ENCODE peak calls at places on chromosome 15, in nine cellular contexts. E is left lung, K is SK-N-SH, A is fibroblast of lung, S is left ventricle myocardium inferior, Q is heart right ventricle, O is ovary, F is mesenchymal stem cell, C is GM23248. V is an unnamed sample. For H3K27me3 and H3K36me3, the result is how much of the 10 kb centered on the place peaks cover.

GRCh38 chr15:87986786-87987185 is 269.8 kb downstream of the NTRK3 start:
- DNase-seq in E (no peak), K (no peak), A (no peak), S (no peak), Q (no peak), O (no peak), F (no peak), C (no peak), V (no peak)

GRCh38 chr15:43281926-43282602 is 15.3 kb upstream of the TGM5 start:
- DNase-seq in E (no peak), K (no peak), A (no peak), S (no peak), Q (no peak), O (no peak), F (no peak), C (no peak), V (no peak)

GRCh38 chr15:40285151-40285898 is 2.5 kb upstream of the ANKRD63 start:
- DNase-seq in E (no peak), K (no peak), A (peak), S (no peak), Q (no peak), O (no peak), F (peak), C (peak), V (no peak)

GRCh38 chr15:94080416-94080815 is 150.9 kb upstream of the MCTP2 start:
- DNase-seq in E (no peak), K (no peak), A (peak), S (peak), Q (peak), O (no peak), F (no peak), C (peak), V (peak)

GRCh38 chr15:44532689-44533088 is 4.3 kb upstream of the EIF3J start:
- DNase-seq in E (no peak), K (no peak), A (no peak), S (no peak), Q (no peak), O (no peak), F (no peak), C (no peak), V (no peak)

GRCh38 chr15:95742836-95743235 is 587.7 kb upstream of the NR2F2 start:
- DNase-seq in E (no peak), K (no peak), A (peak), S (no peak), Q (no peak), O (peak), F (peak), C (peak), V (no peak)

GRCh38 chr15:97654677-97655076 is 305.8 kb upstream of the ARRDC4 start:
- DNase-seq in E (no peak), K (no peak), A (no peak), S (no peak), Q (no peak), O (no peak), F (no peak), C (no peak), V (no peak)

GRCh38 chr15:42060797-42061196 is 33.6 kb downstream of the PLA2G4D start:
- DNase-seq in E (no peak), K (no peak), A (no peak), S (no peak), Q (no peak), O (no peak), F (no peak), C (no peak), V (no peak)

GRCh38 chr15:61195116-61196002 is 33.7 kb downstream of the RORA start:
- DNase-seq in E (no peak), K (peak), A (peak), S (no peak), Q (no peak), O (no peak), F (peak), C (peak), V (no peak)

GRCh38 chr15:42608110-42608531 is 32.7 kb downstream of the STARD9 start:
- DNase-seq in E (peak), K (no peak), A (peak), S (no peak), Q (no peak), O (no peak), F (peak), C (no peak), V (no peak)

GRCh38 chr15:47614341-47614740 is 103.0 kb upstream of the SEMA6D start:
- DNase-seq in E (no peak), K (no peak), A (no peak), S (no peak), Q (no peak), O (no peak), F (no peak), C (no peak), V (no peak)

GRCh38 chr15:39756806-39757522 is 25.7 kb downstream of the FSIP1 start:
- DNase-seq in E (no peak), K (no peak), A (peak), S (no peak), Q (no peak), O (no peak), F (peak), C (peak), V (no peak)

GRCh38 chr15:27675571-27675970 is 423.5 kb downstream of the OCA2 start:
- DNase-seq in E (no peak), K (no peak), A (no peak), S (no peak), Q (no peak), O (no peak), F (no peak), C (no peak), V (no peak)

GRCh38 chr15:67941643-67942315 is 101.9 kb upstream of the RNU6-1 start:
- DNase-seq in E (no peak), K (no peak), A (peak), S (no peak), Q (no peak), O (no peak), F (no peak), C (peak), V (no peak)

GRCh38 chr15:42672444-42672843 is 64.5 kb downstream of the CDAN1 start:
- DNase-seq in E (no peak), K (no peak), A (no peak), S (no peak), Q (no peak), O (no peak), F (no peak), C (no peak), V (no peak)

GRCh38 chr15:76285241-76285825 is 25.9 kb downstream of the ETFA start:
- DNase-seq in E (no peak), K (peak), A (no peak), S (no peak), Q (no peak), O (no peak), F (peak), C (peak), V (no peak)

GRCh38 chr15:92538115-92538514 is 117.5 kb downstream of the FAM174B start:
- DNase-seq in E (no peak), K (peak), A (no peak), S (no peak), Q (no peak), O (no peak), F (no peak), C (no peak), V (no peak)

GRCh38 chr15:48413304-48413703 is 82.1 kb downstream of the DUT start:
- DNase-seq in E (no peak), K (no peak), A (peak), S (no peak), Q (no peak), O (no peak), F (peak), C (peak), V (no peak)

GRCh38 chr15:41840673-41841072 is 2.0 kb downstream of the PLA2G4B start:
- DNase-seq in E (no peak), K (no peak), A (no peak), S (no peak), Q (no peak), O (no peak), F (no peak), C (no peak), V (no peak)

GRCh38 chr15:38474155-38474757 is 20.3 kb downstream of the FAM98B start:
- DNase-seq in E (no peak), K (peak), A (peak), S (no peak), Q (no peak), O (no peak), F (peak), C (peak), V (peak)

GRCh38 chr15:31077181-31077580 is 24.3 kb downstream of the TRPM1 start:
- DNase-seq in E (no peak), K (no peak), A (no peak), S (no peak), Q (no peak), O (no peak), F (no peak), C (no peak), V (no peak)

GRCh38 chr15:73991726-73992593 is at the start of gene STOML1:
- DNase-seq in E (peak), K (peak), A (peak), S (peak), Q (peak), O (peak), F (peak), C (peak), V (no peak)

GRCh38 chr15:65089206-65089824 is 12.8 kb downstream of the KBTBD13 start:
- DNase-seq in E (no peak), K (no peak), A (no peak), S (peak), Q (peak), O (peak), F (no peak), C (no peak), V (no peak)

GRCh38 chr15:46918462-46919125 is 798.7 kb upstream of the SEMA6D start:
- DNase-seq in E (no peak), K (no peak), A (no peak), S (no peak), Q (no peak), O (no peak), F (no peak), C (no peak), V (no peak)

GRCh38 chr15:32130823-32131222 is 100.5 kb downstream of the CHRNA7 start:
- DNase-seq in E (no peak), K (no peak), A (no peak), S (no peak), Q (no peak), O (no peak), F (no peak), C (no peak), V (no peak)

GRCh38 chr15:82030191-82030590 is 15.6 kb downstream of the MEX3B start:
- DNase-seq in E (no peak), K (no peak), A (no peak), S (no peak), Q (no peak), O (no peak), F (no peak), C (no peak), V (no peak)

GRCh38 chr15:68411276-68411675 is 20.7 kb downstream of the ITGA11 start:
- DNase-seq in E (no peak), K (no peak), A (no peak), S (no peak), Q (no peak), O (no peak), F (no peak), C (no peak), V (no peak)

GRCh38 chr15:99618941-99619411 is 53.2 kb downstream of the MEF2A start:
- DNase-seq in E (no peak), K (no peak), A (peak), S (no peak), Q (no peak), O (no peak), F (peak), C (peak), V (no peak)

GRCh38 chr15:98853593-98854420 is 153.8 kb downstream of the PGPEP1L start:
- DNase-seq in E (peak), K (no peak), A (no peak), S (no peak), Q (no peak), O (no peak), F (no peak), C (peak), V (no peak)

GRCh38 chr15:84590406-84590805 is 10.4 kb upstream of the ZSCAN2 start:
- DNase-seq in E (no peak), K (no peak), A (peak), S (no peak), Q (no peak), O (no peak), F (no peak), C (no peak), V (no peak)

GRCh38 chr15:76903251-76903681 is 1.9 kb downstream of the SCAPER start:
- DNase-seq in E (no peak), K (peak), A (peak), S (no peak), Q (no peak), O (no peak), F (peak), C (peak), V (peak)

GRCh38 chr15:65369148-65369547 is 8.7 kb downstream of the IGDCC3 start:
- DNase-seq in E (no peak), K (no peak), A (no peak), S (no peak), Q (no peak), O (no peak), F (no peak), C (no peak), V (no peak)

GRCh38 chr15:69009353-69009752 is 5.1 kb upstream of the NOX5 start:
- DNase-seq in E (no peak), K (no peak), A (no peak), S (no peak), Q (no peak), O (no peak), F (no peak), C (no peak), V (no peak)

GRCh38 chr15:43702701-43703433 is 9.2 kb downstream of the CKMT1A start:
- DNase-seq in E (no peak), K (no peak), A (no peak), S (no peak), Q (no peak), O (no peak), F (no peak), C (no peak), V (no peak)

GRCh38 chr15:92438471-92438870 is 44.8 kb downstream of the ST8SIA2 start:
- DNase-seq in E (no peak), K (no peak), A (no peak), S (no peak), Q (no peak), O (no peak), F (no peak), C (no peak), V (no peak)

GRCh38 chr15:39889601-39890000 is 30.5 kb downstream of the GPR176 start:
- DNase-seq in E (no peak), K (no peak), A (no peak), S (no peak), Q (no peak), O (no peak), F (no peak), C (no peak), V (no peak)

GRCh38 chr15:67533873-67534272 is 8.6 kb upstream of the MAP2K5 start:
- DNase-seq in E (no peak), K (no peak), A (no peak), S (no peak), Q (no peak), O (no peak), F (no peak), C (no peak), V (no peak)

GRCh38 chr15:28097656-28098359 is 1.3 kb downstream of the OCA2 start:
- DNase-seq in E (no peak), K (no peak), A (no peak), S (no peak), Q (no peak), O (no peak), F (no peak), C (no peak), V (no peak)

GRCh38 chr15:66563126-66563525 is 2.7 kb downstream of the LCTL start:
- DNase-seq in E (no peak), K (no peak), A (peak), S (no peak), Q (no peak), O (no peak), F (peak), C (no peak), V (no peak)

DNA sequence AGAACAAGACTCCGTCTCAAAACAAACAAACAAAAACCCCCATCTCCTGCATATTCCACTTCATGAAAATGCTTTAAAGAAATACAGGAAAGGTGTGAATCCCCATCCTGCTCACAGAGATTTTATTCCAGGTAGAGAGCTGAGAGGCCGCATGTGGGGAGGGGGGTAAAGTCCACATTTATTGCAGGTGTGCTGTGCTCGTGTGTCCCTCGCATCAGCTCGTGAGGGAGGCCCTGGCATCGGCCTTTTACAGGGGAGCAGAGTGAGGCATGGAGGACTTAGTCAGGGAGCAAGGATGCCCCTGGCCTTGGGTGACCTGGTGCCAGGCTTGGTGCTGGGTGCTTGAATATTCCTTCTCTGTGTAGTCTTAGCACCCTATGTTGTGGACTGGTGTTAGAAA is 413.5 kb upstream of the C2CD4B start:
- DNase-seq in E (no peak), K (no peak), A (no peak), S (no peak), Q (no peak), O (no peak), F (no peak), C (no peak), V (no peak)
- H3K4me3 ChIP-seq in E (no peak), K (no peak), A (no peak), S (no peak), Q (no peak), O (no peak), F (no peak), C (no peak), V (no peak)

GRCh38 chr15:51093488-51093864 is 1.2 kb downstream of the TNFAIP8L3 start:
- DNase-seq in E (no peak), K (no peak), A (no peak), S (no peak), Q (no peak), O (no peak), F (no peak), C (no peak), V (no peak)

GRCh38 chr15:51090753-51091152 is 4.0 kb downstream of the TNFAIP8L3 start:
- DNase-seq in E (no peak), K (no peak), A (no peak), S (no peak), Q (no peak), O (no peak), F (no peak), C (no peak), V (no peak)

GRCh38 chr15:51094606-51095569 is at the start of gene TNFAIP8L3:
- DNase-seq in E (no peak), K (peak), A (peak), S (peak), Q (peak), O (peak), F (no peak), C (peak), V (no peak)

GRCh38 chr15:51093865-51094605 is 671 bp downstream of the TNFAIP8L3 start:
- DNase-seq in E (no peak), K (peak), A (no peak), S (peak), Q (peak), O (peak), F (no peak), C (peak), V (no peak)

DNA sequence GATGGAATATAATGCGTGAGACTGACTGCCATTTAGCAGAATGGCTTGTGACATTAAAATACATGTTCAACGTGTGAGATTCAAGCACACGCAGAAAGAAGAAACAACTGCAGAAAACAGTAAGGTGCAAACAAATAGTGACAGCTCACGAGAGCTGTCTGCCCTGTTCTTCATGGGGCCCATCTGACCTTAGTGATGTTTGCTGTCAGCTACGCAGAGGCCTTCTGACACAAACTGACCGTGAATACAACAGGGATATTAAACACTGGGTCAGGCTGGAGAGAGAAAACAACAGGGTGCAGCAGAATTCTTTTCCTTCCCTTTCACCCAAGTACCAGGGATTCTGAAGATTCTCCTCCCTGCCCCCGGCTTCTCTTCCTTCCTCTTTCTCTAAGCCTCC is 2.2 kb downstream of the TNFAIP8L3 start:
- DNase-seq in E (no peak), K (no peak), A (no peak), S (no peak), Q (no peak), O (no peak), F (no peak), C (no peak), V (no peak)
- H3K27me3 ChIP-seq in E (half or more), K (under half), A (under half), S (under half), Q (half or more), O (under half), F (half or more), C (under half), V (under half)

GRCh38 chr15:63727542-63727941 is 106.2 kb downstream of the HERC1 start:
- DNase-seq in E (no peak), K (no peak), A (no peak), S (no peak), Q (no peak), O (no peak), F (no peak), C (no peak), V (no peak)
- H3K36me3 ChIP-seq in E (under half), K (half or more), A (under half), S (half or more), Q (under half), O (under half), F (half or more), C (under half), V (under half)

DNA sequence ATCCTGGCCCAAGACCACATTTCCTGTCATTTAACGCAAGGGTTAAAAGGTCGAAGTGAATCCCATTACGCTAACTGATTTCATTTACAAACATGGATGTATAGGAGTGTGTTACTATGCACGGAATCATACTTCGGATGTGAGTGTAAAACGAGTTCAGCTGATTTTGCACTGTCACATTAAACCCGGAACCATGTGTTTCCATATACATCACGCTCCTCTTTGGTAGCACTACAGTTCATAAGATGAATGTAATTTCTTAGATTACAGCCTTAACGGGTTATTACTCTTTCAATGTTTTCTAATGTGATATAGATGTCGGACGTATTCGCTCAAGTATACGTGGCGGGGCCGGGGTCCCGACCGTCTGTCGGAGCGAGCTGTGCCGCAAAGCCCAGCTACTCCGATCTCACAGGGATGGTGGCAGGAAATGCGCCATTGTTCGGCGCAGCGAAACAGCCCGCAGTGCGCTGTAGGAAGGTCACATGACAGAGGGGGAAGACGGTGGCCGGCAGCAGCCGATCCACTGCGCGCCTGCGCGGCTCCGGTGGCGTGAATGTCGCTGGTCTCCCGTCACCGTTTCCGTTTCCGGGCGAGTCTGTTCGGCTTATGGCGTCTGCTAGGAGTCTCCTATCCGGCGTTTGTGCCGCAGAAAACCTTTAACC is 97.3 kb downstream of the NPAP1 start:
- DNase-seq in E (peak), K (peak), A (peak), S (peak), Q (peak), O (peak), F (peak), C (peak), V (peak)
- H3K4me3 ChIP-seq in E (peak), K (peak), A (peak), S (peak), Q (no peak), O (peak), F (peak), C (peak), V (peak)

DNA sequence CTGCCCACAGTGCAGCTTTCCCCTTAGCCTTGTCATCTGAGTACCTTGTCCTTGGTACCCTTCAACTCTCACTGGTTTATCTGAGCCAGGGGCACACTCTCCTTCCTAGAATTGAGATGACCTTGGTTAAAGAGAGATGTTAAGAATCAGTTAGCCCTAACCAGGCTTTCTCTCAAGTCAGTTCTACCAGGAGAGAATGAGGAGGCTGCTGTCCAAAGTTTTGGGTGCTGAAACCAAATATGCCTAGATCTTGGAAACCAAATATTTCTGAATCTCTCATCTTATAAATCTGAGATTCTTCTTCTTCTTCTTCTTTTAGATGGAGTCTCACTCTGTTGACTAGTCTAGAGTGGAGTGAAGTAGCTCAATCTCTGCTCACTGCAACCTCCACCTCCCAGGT is 12.0 kb upstream of the CTXND1 start:
- DNase-seq in E (no peak), K (no peak), A (peak), S (no peak), Q (no peak), O (no peak), F (peak), C (peak), V (no peak)
- H3K27me3 ChIP-seq in E (under half), K (under half), A (under half), S (half or more), Q (under half), O (under half), F (under half), C (under half), V (under half)

GRCh38 chr15:71892335-71892734 is 82.0 kb downstream of the NR2E3 start:
- DNase-seq in E (no peak), K (no peak), A (no peak), S (no peak), Q (no peak), O (no peak), F (peak), C (no peak), V (no peak)
- H3K36me3 ChIP-seq in E (under half), K (under half), A (under half), S (under half), Q (under half), O (under half), F (half or more), C (under half), V (under half)

GRCh38 chr15:79091204-79091867 is 756 bp upstream of the RASGRF1 start:
- DNase-seq in E (no peak), K (peak), A (peak), S (no peak), Q (no peak), O (no peak), F (peak), C (peak), V (no peak)
- H3K4me3 ChIP-seq in E (no peak), K (no peak), A (no peak), S (peak), Q (peak), O (no peak), F (no peak), C (no peak), V (no peak)